ENCODE peak calls at places on chromosomes 7 and 10, in six cellular contexts. One of them, this sample, is unnamed.

GRCh38 chr7:132065973-132066611 is 509.7 kb upstream of the PODXL start:
- DNase-seq in esophagus muscularis mucosa: no peak
- DNase-seq in kidney epithelial cell: no peak
- DNase-seq in RWPE1: no peak
- DNase-seq in astrocyte of the spinal cord: no peak
- DNase-seq in colonic mucosa: no peak
- DNase-seq in this sample: no peak

GRCh38 chr10:10209152-10209551 is 808.5 kb upstream of the CELF2 start:
- DNase-seq in esophagus muscularis mucosa: no peak
- DNase-seq in kidney epithelial cell: peak
- DNase-seq in RWPE1: no peak
- DNase-seq in astrocyte of the spinal cord: no peak
- DNase-seq in colonic mucosa: peak
- DNase-seq in this sample: no peak

GRCh38 chr10:30043476-30044270 is 15.7 kb downstream of the JCAD start:
- DNase-seq in esophagus muscularis mucosa: no peak
- DNase-seq in kidney epithelial cell: no peak
- DNase-seq in RWPE1: no peak
- DNase-seq in astrocyte of the spinal cord: no peak
- DNase-seq in colonic mucosa: no peak
- DNase-seq in this sample: no peak

GRCh38 chr7:101743241-101743994 is 74.0 kb upstream of the CUX1 start:
- DNase-seq in esophagus muscularis mucosa: no peak
- DNase-seq in kidney epithelial cell: no peak
- DNase-seq in RWPE1: peak
- DNase-seq in astrocyte of the spinal cord: peak
- DNase-seq in colonic mucosa: peak
- DNase-seq in this sample: peak

GRCh38 chr10:17516376-17516775 is 62.0 kb upstream of the ST8SIA6 start:
- DNase-seq in esophagus muscularis mucosa: no peak
- DNase-seq in kidney epithelial cell: peak
- DNase-seq in RWPE1: no peak
- DNase-seq in astrocyte of the spinal cord: peak
- DNase-seq in colonic mucosa: no peak
- DNase-seq in this sample: no peak

GRCh38 chr7:77393954-77394353 is 22.2 kb downstream of the GSAP start:
- DNase-seq in esophagus muscularis mucosa: no peak
- DNase-seq in kidney epithelial cell: no peak
- DNase-seq in RWPE1: peak
- DNase-seq in astrocyte of the spinal cord: no peak
- DNase-seq in colonic mucosa: no peak
- DNase-seq in this sample: no peak

GRCh38 chr7:47147213-47147631 is 434.7 kb downstream of the TNS3 start:
- DNase-seq in esophagus muscularis mucosa: no peak
- DNase-seq in kidney epithelial cell: peak
- DNase-seq in RWPE1: no peak
- DNase-seq in astrocyte of the spinal cord: no peak
- DNase-seq in colonic mucosa: no peak
- DNase-seq in this sample: no peak

GRCh38 chr10:103645141-103646054 is 151.9 kb downstream of the NEURL1 start:
- DNase-seq in esophagus muscularis mucosa: peak
- DNase-seq in kidney epithelial cell: no peak
- DNase-seq in RWPE1: peak
- DNase-seq in astrocyte of the spinal cord: peak
- DNase-seq in colonic mucosa: no peak
- DNase-seq in this sample: no peak

GRCh38 chr10:69960606-69961167 is 92.0 kb upstream of the MACROH2A2 start:
- DNase-seq in esophagus muscularis mucosa: peak
- DNase-seq in kidney epithelial cell: no peak
- DNase-seq in RWPE1: no peak
- DNase-seq in astrocyte of the spinal cord: no peak
- DNase-seq in colonic mucosa: peak
- DNase-seq in this sample: peak

GRCh38 chr10:51266496-51266895 is 192.2 kb downstream of the PRKG1 start:
- DNase-seq in esophagus muscularis mucosa: no peak
- DNase-seq in kidney epithelial cell: no peak
- DNase-seq in RWPE1: no peak
- DNase-seq in astrocyte of the spinal cord: no peak
- DNase-seq in colonic mucosa: no peak
- DNase-seq in this sample: no peak

DNA sequence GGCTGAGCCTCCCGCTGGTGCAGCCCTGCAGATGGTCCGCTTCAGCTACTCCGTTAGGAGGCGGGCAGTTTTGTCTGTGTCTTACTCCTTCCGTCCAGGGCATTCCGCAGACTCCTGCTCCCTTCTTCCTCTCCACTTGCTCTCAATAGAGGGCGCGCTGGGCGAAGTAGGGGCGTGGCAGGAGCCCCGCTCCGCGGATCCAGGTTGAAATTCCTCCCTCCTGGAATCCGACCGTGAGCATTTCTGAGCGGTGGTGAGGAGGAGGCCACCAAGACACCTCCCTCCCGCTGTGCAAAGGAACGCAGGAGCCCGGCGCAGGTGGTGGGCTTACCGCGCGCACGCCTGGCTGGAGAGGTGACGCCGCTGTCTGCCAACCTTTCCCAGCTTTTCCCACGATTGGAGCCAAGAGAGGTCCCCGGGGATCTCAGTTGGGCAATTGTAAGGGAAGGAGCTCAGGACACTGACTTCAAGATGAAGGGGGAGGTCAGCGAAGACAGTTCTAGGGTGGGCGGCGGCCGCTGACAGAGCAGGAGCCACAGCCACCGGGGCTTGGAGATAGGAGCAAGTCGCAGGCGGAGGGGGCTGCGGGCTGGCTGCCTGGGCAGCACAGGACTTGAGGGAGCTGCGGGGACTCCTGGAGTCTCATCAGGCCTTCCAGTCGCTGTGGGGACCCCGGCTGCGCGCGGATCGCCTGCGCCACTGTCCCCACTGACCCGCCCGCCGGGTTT is 1011.3 kb downstream of the XPNPEP1 start:
- DNase-seq in esophagus muscularis mucosa: no peak
- DNase-seq in kidney epithelial cell: peak
- DNase-seq in RWPE1: no peak
- DNase-seq in astrocyte of the spinal cord: peak
- DNase-seq in colonic mucosa: peak
- DNase-seq in this sample: peak
- TF ChIP-seq CTCF in esophagus muscularis mucosa: peak
- TF ChIP-seq CTCF in kidney epithelial cell: peak
- TF ChIP-seq CTCF in RWPE1: peak
- TF ChIP-seq CTCF in astrocyte of the spinal cord: peak
- TF ChIP-seq CTCF in colonic mucosa: no peak
- TF ChIP-seq CTCF in this sample: peak

GRCh38 chr10:114502071-114502470 is 97.8 kb upstream of the AFAP1L2 start:
- DNase-seq in esophagus muscularis mucosa: no peak
- DNase-seq in kidney epithelial cell: no peak
- DNase-seq in RWPE1: no peak
- DNase-seq in astrocyte of the spinal cord: no peak
- DNase-seq in colonic mucosa: no peak
- DNase-seq in this sample: no peak
- TF ChIP-seq CTCF in esophagus muscularis mucosa: no peak
- TF ChIP-seq CTCF in kidney epithelial cell: no peak
- TF ChIP-seq CTCF in RWPE1: no peak
- TF ChIP-seq CTCF in astrocyte of the spinal cord: no peak
- TF ChIP-seq CTCF in colonic mucosa: no peak
- TF ChIP-seq CTCF in this sample: no peak

GRCh38 chr10:78774999-78775711 is 293.6 kb upstream of the ZMIZ1 start:
- DNase-seq in esophagus muscularis mucosa: no peak
- DNase-seq in kidney epithelial cell: no peak
- DNase-seq in RWPE1: no peak
- DNase-seq in astrocyte of the spinal cord: peak
- DNase-seq in colonic mucosa: no peak
- DNase-seq in this sample: no peak
- TF ChIP-seq CTCF in esophagus muscularis mucosa: no peak
- TF ChIP-seq CTCF in kidney epithelial cell: no peak
- TF ChIP-seq CTCF in RWPE1: no peak
- TF ChIP-seq CTCF in astrocyte of the spinal cord: no peak
- TF ChIP-seq CTCF in colonic mucosa: no peak
- TF ChIP-seq CTCF in this sample: no peak

GRCh38 chr7:64946772-64947171 is 43.7 kb downstream of the ZNF273 start:
- DNase-seq in esophagus muscularis mucosa: no peak
- DNase-seq in kidney epithelial cell: no peak
- DNase-seq in RWPE1: no peak
- DNase-seq in astrocyte of the spinal cord: no peak
- DNase-seq in colonic mucosa: no peak
- DNase-seq in this sample: no peak
- TF ChIP-seq CTCF in esophagus muscularis mucosa: no peak
- TF ChIP-seq CTCF in kidney epithelial cell: peak
- TF ChIP-seq CTCF in RWPE1: no peak
- TF ChIP-seq CTCF in astrocyte of the spinal cord: no peak
- TF ChIP-seq CTCF in colonic mucosa: no peak
- TF ChIP-seq CTCF in this sample: peak

GRCh38 chr7:28163955-28164354 is 16.6 kb downstream of the JAZF1 start:
- DNase-seq in esophagus muscularis mucosa: no peak
- DNase-seq in kidney epithelial cell: no peak
- DNase-seq in RWPE1: no peak
- DNase-seq in astrocyte of the spinal cord: peak
- DNase-seq in colonic mucosa: no peak
- DNase-seq in this sample: no peak
- TF ChIP-seq CTCF in esophagus muscularis mucosa: no peak
- TF ChIP-seq CTCF in kidney epithelial cell: no peak
- TF ChIP-seq CTCF in RWPE1: no peak
- TF ChIP-seq CTCF in astrocyte of the spinal cord: no peak
- TF ChIP-seq CTCF in colonic mucosa: no peak
- TF ChIP-seq CTCF in this sample: no peak

This sample was measured in type B pancreatic cell.